ENCODE peak calls at places on chromosomes 2 and 18, in six cellular contexts. U, Q, D, H, L and X are unnamed samples. For H3K4me1, the result is how much of the 10 kb centered on the place peaks cover.

GRCh38 chr2:11292464-11293255 is 51.8 kb downstream of the ROCK2 start:
- DNase-seq in U (no peak), Q (no peak), D (no peak), H (no peak), L (no peak), X (no peak)

GRCh38 chr2:30201990-30202389 is 29.3 kb upstream of the LBH start:
- DNase-seq in U (no peak), Q (no peak), D (no peak), H (no peak), L (peak), X (no peak)

GRCh38 chr2:106332054-106332453 is 136.2 kb downstream of the RGPD3 start:
- DNase-seq in U (no peak), Q (no peak), D (no peak), H (no peak), L (no peak), X (no peak)

GRCh38 chr2:57516740-57517340 is 529.8 kb upstream of the VRK2 start:
- DNase-seq in U (no peak), Q (no peak), D (peak), H (peak), L (no peak), X (no peak)

GRCh38 chr2:127768775-127769479 is 42.0 kb downstream of the WDR33 start:
- DNase-seq in U (no peak), Q (no peak), D (no peak), H (peak), L (no peak), X (no peak)

GRCh38 chr2:111236027-111236426 is 115.3 kb downstream of the BCL2L11 start:
- DNase-seq in U (no peak), Q (no peak), D (no peak), H (no peak), L (no peak), X (no peak)

GRCh38 chr18:49582579-49582978 is 20.7 kb downstream of the LIPG start:
- DNase-seq in U (no peak), Q (no peak), D (peak), H (no peak), L (no peak), X (no peak)

GRCh38 chr2:219537657-219538487 is 5.7 kb downstream of the CHPF start:
- DNase-seq in U (no peak), Q (no peak), D (no peak), H (no peak), L (no peak), X (no peak)

GRCh38 chr18:13558132-13558531 is 168.2 kb downstream of the FAM210A start:
- DNase-seq in U (no peak), Q (no peak), D (peak), H (no peak), L (no peak), X (no peak)

GRCh38 chr18:30763913-30764350 is 278.6 kb downstream of the DSC3 start:
- DNase-seq in U (no peak), Q (no peak), D (peak), H (no peak), L (no peak), X (no peak)

GRCh38 chr18:66599190-66599589 is 4.7 kb downstream of the CDH19 start:
- DNase-seq in U (no peak), Q (no peak), D (no peak), H (peak), L (no peak), X (no peak)

GRCh38 chr2:45112750-45113149 is 103.5 kb upstream of the SIX2 start:
- DNase-seq in U (no peak), Q (no peak), D (no peak), H (no peak), L (no peak), X (no peak)

DNA sequence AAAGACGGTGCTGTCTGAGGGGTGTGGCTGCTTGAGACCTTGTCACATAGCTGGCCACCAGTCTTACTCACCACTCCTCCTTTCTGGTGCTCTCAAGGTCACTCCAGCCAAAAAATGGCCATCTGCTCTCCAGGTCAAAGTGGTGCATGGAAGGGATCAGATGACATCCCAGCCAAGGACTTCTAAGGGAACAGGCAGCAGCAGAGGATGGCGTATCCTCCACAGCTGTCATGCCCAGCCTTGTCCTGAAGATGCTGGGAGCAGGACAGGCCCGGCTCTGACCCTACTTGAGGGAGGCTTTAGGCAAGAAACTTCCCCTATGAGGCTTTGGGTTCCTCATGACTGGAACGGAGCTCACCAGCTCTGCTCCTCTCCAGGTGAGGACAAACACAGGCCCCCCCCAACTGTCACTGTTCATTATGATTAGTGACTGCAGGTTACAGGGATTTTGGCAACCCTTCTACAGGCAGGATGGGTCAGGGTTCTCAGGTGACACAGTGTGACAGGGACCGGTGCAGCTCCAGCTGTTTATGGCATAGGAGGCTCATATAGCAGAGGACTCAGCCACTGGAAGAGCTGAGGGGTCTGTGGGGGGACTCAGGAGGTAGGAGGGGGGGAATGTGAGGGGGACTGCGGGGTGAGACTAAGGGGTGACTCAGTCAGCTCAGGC is 13.5 kb downstream of the PTMA start:
- DNase-seq in U (no peak), Q (no peak), D (no peak), H (no peak), L (no peak), X (no peak)
- H3K4me1 ChIP-seq in U (under half), Q (under half), D (under half), H (under half), L (under half), X (under half)

GRCh38 chr2:47062721-47063120 is 92.4 kb downstream of the STPG4 start:
- DNase-seq in U (no peak), Q (no peak), D (no peak), H (no peak), L (no peak), X (no peak)

GRCh38 chr2:47063159-47063930 is 91.8 kb downstream of the STPG4 start:
- DNase-seq in U (no peak), Q (no peak), D (no peak), H (no peak), L (no peak), X (no peak)

GRCh38 chr2:47058061-47058931 is 96.8 kb downstream of the STPG4 start:
- DNase-seq in U (no peak), Q (no peak), D (peak), H (no peak), L (peak), X (peak)

GRCh38 chr2:47061989-47062678 is 93.0 kb downstream of the STPG4 start:
- DNase-seq in U (no peak), Q (no peak), D (no peak), H (no peak), L (no peak), X (no peak)

DNA sequence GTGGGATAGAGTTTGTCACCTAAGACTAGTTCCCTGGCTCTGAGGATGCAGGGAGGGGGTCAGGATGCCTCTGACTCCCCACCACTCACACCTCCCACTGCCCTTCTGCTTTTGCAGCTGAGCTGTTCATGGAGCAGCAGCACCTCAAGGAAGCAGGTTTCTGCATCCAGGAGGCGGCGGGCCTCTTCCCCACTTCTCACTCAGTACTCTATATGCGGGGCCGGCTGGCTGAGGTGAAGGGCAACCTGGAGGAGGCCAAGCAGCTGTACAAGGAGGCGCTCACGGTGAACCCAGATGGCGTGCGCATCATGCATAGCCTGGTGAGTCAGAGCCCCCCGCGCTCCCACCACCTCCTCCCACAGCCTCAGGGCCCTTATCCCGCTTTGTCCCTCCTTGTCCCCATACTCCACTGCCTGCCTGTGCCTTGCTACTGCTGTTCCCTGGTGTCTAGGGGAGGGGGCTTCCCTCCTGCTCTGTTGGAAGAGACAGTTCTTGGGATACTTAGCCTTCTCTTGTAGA is 94.4 kb downstream of the STPG4 start:
- DNase-seq in U (no peak), Q (no peak), D (no peak), H (no peak), L (no peak), X (no peak)
- H3K4me1 ChIP-seq in U (under half), Q (under half), D (under half), H (under half), L (half or more), X (under half)

GRCh38 chr2:37589298-37589697 is 82.1 kb downstream of the CDC42EP3 start:
- DNase-seq in U (no peak), Q (no peak), D (no peak), H (no peak), L (no peak), X (no peak)
- H3K4me1 ChIP-seq in U (half or more), Q (under half), D (under half), H (half or more), L (under half), X (under half)

GRCh38 chr2:85711578-85712060 is 17.5 kb downstream of the GNLY start:
- DNase-seq in U (no peak), Q (no peak), D (no peak), H (no peak), L (no peak), X (no peak)
- H3K4me1 ChIP-seq in U (under half), Q (under half), D (under half), H (under half), L (under half), X (under half)

GRCh38 chr2:190581997-190582396 is 47.5 kb upstream of the NEMP2 start:
- DNase-seq in U (no peak), Q (no peak), D (no peak), H (no peak), L (no peak), X (no peak)

GRCh38 chr2:190579945-190580866 is 45.7 kb upstream of the NEMP2 start:
- DNase-seq in U (no peak), Q (no peak), D (no peak), H (no peak), L (no peak), X (no peak)

GRCh38 chr2:190583507-190584337 is 49.2 kb upstream of the NEMP2 start:
- DNase-seq in U (no peak), Q (no peak), D (no peak), H (no peak), L (no peak), X (peak)

GRCh38 chr2:190585000-190585678 is 50.6 kb upstream of the NEMP2 start:
- DNase-seq in U (no peak), Q (no peak), D (peak), H (no peak), L (no peak), X (no peak)

GRCh38 chr2:190582761-190583506 is 48.4 kb upstream of the NEMP2 start:
- DNase-seq in U (no peak), Q (no peak), D (no peak), H (no peak), L (no peak), X (no peak)
- H3K4me1 ChIP-seq in U (under half), Q (under half), D (under half), H (under half), L (under half), X (under half)

GRCh38 chr18:9826666-9827065 is 59.1 kb upstream of the TXNDC2 start:
- DNase-seq in U (no peak), Q (no peak), D (no peak), H (no peak), L (no peak), X (no peak)

GRCh38 chr18:9827856-9828793 is 57.6 kb upstream of the TXNDC2 start:
- DNase-seq in U (no peak), Q (no peak), D (peak), H (peak), L (peak), X (no peak)

GRCh38 chr18:9825571-9826073 is 60.2 kb upstream of the TXNDC2 start:
- DNase-seq in U (no peak), Q (no peak), D (peak), H (peak), L (no peak), X (no peak)

GRCh38 chr18:9828794-9829712 is 56.7 kb upstream of the TXNDC2 start:
- DNase-seq in U (no peak), Q (no peak), D (no peak), H (no peak), L (no peak), X (no peak)

DNA sequence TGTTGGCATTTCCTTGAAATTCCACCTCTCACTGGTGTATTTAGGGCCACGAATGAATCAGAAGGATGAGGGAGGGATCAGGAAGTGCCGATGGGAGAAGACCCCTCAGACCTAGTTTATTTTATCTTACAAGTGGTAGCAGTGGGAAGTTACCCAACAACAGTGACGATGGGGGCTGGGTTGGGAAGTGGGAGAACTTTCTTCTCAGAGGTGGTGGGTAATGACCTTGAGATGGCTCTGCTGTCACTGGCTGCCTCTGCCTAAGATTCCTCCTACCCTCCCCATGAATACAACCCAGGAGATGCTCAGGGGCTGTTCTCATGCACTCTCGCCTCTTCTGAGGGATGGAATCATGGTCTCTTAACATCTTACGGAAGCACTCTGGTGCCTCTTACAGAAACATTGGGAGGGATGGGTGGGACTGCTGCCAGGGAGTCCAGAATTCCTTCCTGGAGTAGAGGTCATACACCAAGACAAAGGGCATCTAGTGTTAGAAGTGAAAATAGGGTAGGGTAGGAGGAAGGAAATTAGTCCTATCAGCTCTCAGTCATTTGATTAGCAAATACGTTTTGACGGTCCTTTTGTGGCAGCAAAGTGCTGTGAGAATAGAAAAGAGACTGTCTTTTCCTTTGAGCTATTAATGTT is 58.4 kb upstream of the TXNDC2 start:
- DNase-seq in U (no peak), Q (no peak), D (no peak), H (no peak), L (no peak), X (no peak)
- H3K4me1 ChIP-seq in U (under half), Q (under half), D (under half), H (half or more), L (half or more), X (under half)